ENCODE peak calls at places on chromosomes 6 and 20, in nine cellular contexts. One of them, this sample, is unnamed.

GRCh38 chr6:13617066-13617465 is 1.9 kb downstream of the NOL7 start:
- DNase-seq in pancreas: no peak
- DNase-seq in WERI-Rb-1: no peak
- DNase-seq in effector memory CD4-positive, alpha-beta T cell: no peak
- DNase-seq in cardiac muscle cell: no peak
- DNase-seq in mucosa of descending colon: no peak
- DNase-seq in kidney: no peak
- DNase-seq in mammary epithelial cell: no peak
- DNase-seq in upper lobe of right lung: no peak
- DNase-seq in this sample: no peak

GRCh38 chr20:9241721-9242427 is 173.0 kb downstream of the PLCB4 start:
- DNase-seq in cardiac muscle cell: no peak
- DNase-seq in upper lobe of right lung: no peak
- DNase-seq in pancreas: no peak
- DNase-seq in mucosa of descending colon: peak; percentile 51
- DNase-seq in mammary epithelial cell: no peak
- DNase-seq in kidney: no peak
- DNase-seq in WERI-Rb-1: no peak
- DNase-seq in effector memory CD4-positive, alpha-beta T cell: no peak
- DNase-seq in this sample: no peak

GRCh38 chr20:19660808-19661378 is 97.2 kb upstream of the RIN2 start:
- DNase-seq in mucosa of descending colon: no peak
- DNase-seq in kidney: no peak
- DNase-seq in mammary epithelial cell: no peak
- DNase-seq in upper lobe of right lung: no peak
- DNase-seq in pancreas: no peak
- DNase-seq in effector memory CD4-positive, alpha-beta T cell: no peak
- DNase-seq in cardiac muscle cell: no peak
- DNase-seq in WERI-Rb-1: no peak
- DNase-seq in this sample: no peak

GRCh38 chr6:25318589-25318988 is 39.4 kb downstream of the CARMIL1 start:
- DNase-seq in cardiac muscle cell: no peak
- DNase-seq in WERI-Rb-1: no peak
- DNase-seq in pancreas: no peak
- DNase-seq in upper lobe of right lung: no peak
- DNase-seq in effector memory CD4-positive, alpha-beta T cell: no peak
- DNase-seq in kidney: no peak
- DNase-seq in mammary epithelial cell: no peak
- DNase-seq in mucosa of descending colon: no peak
- DNase-seq in this sample: no peak

GRCh38 chr6:11233936-11234573 is 1.6 kb upstream of the NEDD9 start:
- DNase-seq in kidney: no peak
- DNase-seq in mammary epithelial cell: peak; percentile 44
- DNase-seq in upper lobe of right lung: no peak
- DNase-seq in mucosa of descending colon: no peak
- DNase-seq in WERI-Rb-1: no peak
- DNase-seq in pancreas: no peak
- DNase-seq in cardiac muscle cell: no peak
- DNase-seq in effector memory CD4-positive, alpha-beta T cell: no peak
- DNase-seq in this sample: no peak

GRCh38 chr6:131660195-131660594 is 23.1 kb downstream of the ENPP3 start:
- DNase-seq in mammary epithelial cell: peak; percentile 48
- DNase-seq in effector memory CD4-positive, alpha-beta T cell: no peak
- DNase-seq in kidney: no peak
- DNase-seq in cardiac muscle cell: peak; percentile 8
- DNase-seq in WERI-Rb-1: no peak
- DNase-seq in pancreas: no peak
- DNase-seq in upper lobe of right lung: no peak
- DNase-seq in mucosa of descending colon: no peak
- DNase-seq in this sample: no peak

GRCh38 chr6:167919349-167919748 is 78.1 kb upstream of the KIF25 start:
- DNase-seq in cardiac muscle cell: no peak
- DNase-seq in WERI-Rb-1: no peak
- DNase-seq in mucosa of descending colon: no peak
- DNase-seq in effector memory CD4-positive, alpha-beta T cell: no peak
- DNase-seq in upper lobe of right lung: no peak
- DNase-seq in pancreas: no peak
- DNase-seq in mammary epithelial cell: no peak
- DNase-seq in kidney: no peak
- DNase-seq in this sample: no peak

GRCh38 chr20:3854462-3854870 is 7.8 kb downstream of the MAVS start:
- DNase-seq in cardiac muscle cell: no peak
- DNase-seq in upper lobe of right lung: no peak
- DNase-seq in mucosa of descending colon: no peak
- DNase-seq in kidney: no peak
- DNase-seq in pancreas: no peak
- DNase-seq in effector memory CD4-positive, alpha-beta T cell: no peak
- DNase-seq in mammary epithelial cell: no peak
- DNase-seq in WERI-Rb-1: no peak
- DNase-seq in this sample: no peak

GRCh38 chr6:133983099-133983939 is 30.3 kb downstream of the TBPL1 start:
- DNase-seq in WERI-Rb-1: no peak
- DNase-seq in cardiac muscle cell: peak; percentile 90
- DNase-seq in effector memory CD4-positive, alpha-beta T cell: peak; percentile 22
- DNase-seq in kidney: peak; percentile 75
- DNase-seq in mammary epithelial cell: peak; percentile 45
- DNase-seq in upper lobe of right lung: peak; percentile 82
- DNase-seq in mucosa of descending colon: no peak
- DNase-seq in pancreas: no peak
- DNase-seq in this sample: no peak

GRCh38 chr6:158770948-158771347 is 48.2 kb downstream of the EZR start:
- DNase-seq in kidney: peak; percentile 61
- DNase-seq in mammary epithelial cell: no peak
- DNase-seq in cardiac muscle cell: no peak
- DNase-seq in effector memory CD4-positive, alpha-beta T cell: no peak
- DNase-seq in mucosa of descending colon: no peak
- DNase-seq in WERI-Rb-1: no peak
- DNase-seq in pancreas: no peak
- DNase-seq in upper lobe of right lung: no peak
- DNase-seq in this sample: no peak

GRCh38 chr6:113994934-113995342 is 24.0 kb upstream of the HDAC2 start:
- DNase-seq in cardiac muscle cell: peak; percentile 90
- DNase-seq in effector memory CD4-positive, alpha-beta T cell: no peak
- DNase-seq in upper lobe of right lung: no peak
- DNase-seq in pancreas: no peak
- DNase-seq in mammary epithelial cell: peak; percentile 86
- DNase-seq in kidney: no peak
- DNase-seq in mucosa of descending colon: peak; percentile 65
- DNase-seq in WERI-Rb-1: peak; percentile 83
- DNase-seq in this sample: no peak

GRCh38 chr6:37177083-37177949 is 7.4 kb downstream of the PIM1 start:
- DNase-seq in mammary epithelial cell: no peak
- DNase-seq in kidney: no peak
- DNase-seq in mucosa of descending colon: no peak
- DNase-seq in pancreas: no peak
- DNase-seq in WERI-Rb-1: no peak
- DNase-seq in cardiac muscle cell: peak; percentile 41
- DNase-seq in effector memory CD4-positive, alpha-beta T cell: no peak
- DNase-seq in upper lobe of right lung: no peak
- DNase-seq in this sample: no peak

GRCh38 chr6:87396595-87397392 is 11.0 kb upstream of the CFAP206 start:
- DNase-seq in pancreas: no peak
- DNase-seq in cardiac muscle cell: no peak
- DNase-seq in effector memory CD4-positive, alpha-beta T cell: no peak
- DNase-seq in mucosa of descending colon: no peak
- DNase-seq in kidney: no peak
- DNase-seq in upper lobe of right lung: no peak
- DNase-seq in mammary epithelial cell: no peak
- DNase-seq in WERI-Rb-1: peak; percentile 16
- DNase-seq in this sample: no peak

GRCh38 chr6:2102316-2102883 is 143.0 kb downstream of the GMDS start:
- DNase-seq in upper lobe of right lung: no peak
- DNase-seq in kidney: no peak
- DNase-seq in mammary epithelial cell: peak; percentile 10
- DNase-seq in pancreas: no peak
- DNase-seq in WERI-Rb-1: no peak
- DNase-seq in mucosa of descending colon: no peak
- DNase-seq in cardiac muscle cell: peak; percentile 77
- DNase-seq in effector memory CD4-positive, alpha-beta T cell: no peak
- DNase-seq in this sample: no peak

GRCh38 chr6:21033575-21034026 is 499.3 kb downstream of the CDKAL1 start:
- DNase-seq in WERI-Rb-1: no peak
- DNase-seq in mammary epithelial cell: peak; percentile 83
- DNase-seq in cardiac muscle cell: peak; percentile 93
- DNase-seq in mucosa of descending colon: no peak
- DNase-seq in effector memory CD4-positive, alpha-beta T cell: no peak
- DNase-seq in kidney: no peak
- DNase-seq in pancreas: no peak
- DNase-seq in upper lobe of right lung: no peak
- DNase-seq in this sample: peak; percentile 2

GRCh38 chr6:129748212-129748900 is 38.4 kb upstream of the ARHGAP18 start:
- DNase-seq in kidney: no peak
- DNase-seq in mammary epithelial cell: peak; percentile 70
- DNase-seq in pancreas: no peak
- DNase-seq in cardiac muscle cell: peak; percentile 65
- DNase-seq in mucosa of descending colon: peak; percentile 39
- DNase-seq in WERI-Rb-1: no peak
- DNase-seq in effector memory CD4-positive, alpha-beta T cell: no peak
- DNase-seq in upper lobe of right lung: no peak
- DNase-seq in this sample: no peak

GRCh38 chr6:109701774-109702173 is 10.7 kb downstream of the FIG4 start:
- DNase-seq in cardiac muscle cell: no peak
- DNase-seq in pancreas: no peak
- DNase-seq in effector memory CD4-positive, alpha-beta T cell: no peak
- DNase-seq in mucosa of descending colon: no peak
- DNase-seq in upper lobe of right lung: no peak
- DNase-seq in kidney: no peak
- DNase-seq in mammary epithelial cell: no peak
- DNase-seq in WERI-Rb-1: peak; percentile 51
- DNase-seq in this sample: no peak

DNA sequence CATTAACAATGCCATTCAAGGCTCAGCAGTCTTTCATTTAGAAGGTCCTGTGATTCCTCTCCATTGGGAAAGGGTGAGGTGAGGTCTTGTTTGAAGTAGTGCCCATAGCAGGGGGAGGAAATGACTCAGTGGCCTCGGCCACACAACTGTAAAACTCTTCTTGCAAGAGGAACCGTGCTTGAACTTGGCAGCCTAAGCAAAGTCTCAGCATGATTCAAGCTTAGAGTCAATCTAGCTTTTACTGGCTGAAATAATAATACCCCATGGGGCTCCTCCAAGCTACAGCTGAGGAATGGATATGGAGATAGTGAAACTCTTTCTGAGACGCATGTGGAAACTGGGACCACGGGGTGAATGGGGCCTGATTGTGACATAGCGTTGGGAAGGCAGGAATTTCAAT is 428.2 kb downstream of the BMP2 start:
- DNase-seq in mucosa of descending colon: no peak
- DNase-seq in mammary epithelial cell: peak; percentile 90
- DNase-seq in pancreas: no peak
- DNase-seq in cardiac muscle cell: peak; percentile 82
- DNase-seq in WERI-Rb-1: no peak
- DNase-seq in kidney: no peak
- DNase-seq in effector memory CD4-positive, alpha-beta T cell: no peak
- DNase-seq in upper lobe of right lung: no peak
- DNase-seq in this sample: no peak
- H3K9me3 ChIP-seq in mucosa of descending colon: no peaks in the 10 kb centered on the region
- H3K9me3 ChIP-seq in mammary epithelial cell: no peaks in the 10 kb centered on the region
- H3K9me3 ChIP-seq in pancreas: no peaks in the 10 kb centered on the region
- H3K9me3 ChIP-seq in cardiac muscle cell: peaks cover 3% of the 10 kb centered on the region
- H3K9me3 ChIP-seq in WERI-Rb-1: no peaks in the 10 kb centered on the region
- H3K9me3 ChIP-seq in kidney: no peaks in the 10 kb centered on the region
- H3K9me3 ChIP-seq in effector memory CD4-positive, alpha-beta T cell: no peaks in the 10 kb centered on the region
- H3K9me3 ChIP-seq in upper lobe of right lung: no peaks in the 10 kb centered on the region
- H3K9me3 ChIP-seq in this sample: no peaks in the 10 kb centered on the region

DNA sequence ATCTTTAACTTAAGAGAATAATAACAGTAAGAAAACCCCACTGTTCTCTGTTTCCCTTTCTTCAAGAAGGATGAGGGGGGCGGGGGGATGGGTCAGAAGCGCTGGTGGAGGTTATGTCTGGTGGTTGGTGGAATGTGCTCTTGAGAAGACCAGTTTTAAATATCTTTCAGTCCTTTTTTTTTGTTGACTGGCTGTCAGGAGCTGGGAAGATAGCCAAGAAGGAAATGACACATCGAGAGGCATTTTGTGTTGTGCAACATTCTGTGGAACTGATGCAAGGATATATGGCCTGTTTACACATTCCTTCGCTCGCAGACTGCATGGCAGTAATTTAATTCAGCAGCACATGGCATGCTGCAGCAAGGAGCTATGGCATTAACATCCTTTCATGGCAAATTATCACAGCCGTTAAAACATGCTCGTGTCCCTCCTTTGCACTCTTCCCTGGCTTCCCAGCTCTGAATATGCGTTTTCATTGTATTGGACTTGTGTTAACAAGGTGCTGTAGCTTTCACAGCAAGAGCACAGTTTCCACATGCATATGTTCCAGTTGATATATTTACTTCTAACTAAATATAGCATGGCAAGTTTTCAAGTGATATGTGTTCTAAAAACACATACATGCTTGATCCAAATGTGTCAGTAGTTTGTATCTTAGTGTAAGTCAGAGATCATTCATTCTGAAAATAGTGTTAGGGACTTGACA is 68.2 kb upstream of the SUPT3H start:
- DNase-seq in kidney: peak; percentile 86
- DNase-seq in mammary epithelial cell: peak; percentile 95
- DNase-seq in upper lobe of right lung: peak; percentile 73
- DNase-seq in pancreas: peak; percentile 17
- DNase-seq in cardiac muscle cell: peak; percentile 99
- DNase-seq in WERI-Rb-1: no peak
- DNase-seq in mucosa of descending colon: peak; percentile 81
- DNase-seq in effector memory CD4-positive, alpha-beta T cell: peak; percentile 25
- DNase-seq in this sample: peak; percentile 19
- H3K4me3 ChIP-seq in kidney: no peak overlapping the region
- H3K4me3 ChIP-seq in mammary epithelial cell: no peak overlapping the region
- H3K4me3 ChIP-seq in upper lobe of right lung: no peak overlapping the region
- H3K4me3 ChIP-seq in pancreas: no peak overlapping the region
- H3K4me3 ChIP-seq in cardiac muscle cell: no peak overlapping the region
- H3K4me3 ChIP-seq in WERI-Rb-1: no peak overlapping the region
- H3K4me3 ChIP-seq in mucosa of descending colon: no peak overlapping the region
- H3K4me3 ChIP-seq in effector memory CD4-positive, alpha-beta T cell: no peak overlapping the region
- H3K4me3 ChIP-seq in this sample: peak overlapping the region; percentile 10

GRCh38 chr6:27448456-27448855 is 24.4 kb downstream of the ZNF184 start:
- DNase-seq in upper lobe of right lung: no peak
- DNase-seq in pancreas: no peak
- DNase-seq in mammary epithelial cell: no peak
- DNase-seq in WERI-Rb-1: no peak
- DNase-seq in cardiac muscle cell: no peak
- DNase-seq in effector memory CD4-positive, alpha-beta T cell: no peak
- DNase-seq in kidney: no peak
- DNase-seq in mucosa of descending colon: no peak
- DNase-seq in this sample: no peak
- H3K9me3 ChIP-seq in upper lobe of right lung: peaks cover 92% of the 10 kb centered on the region
- H3K9me3 ChIP-seq in pancreas: peaks cover 18% of the 10 kb centered on the region
- H3K9me3 ChIP-seq in mammary epithelial cell: peaks cover 57% of the 10 kb centered on the region
- H3K9me3 ChIP-seq in WERI-Rb-1: peaks cover 36% of the 10 kb centered on the region
- H3K9me3 ChIP-seq in cardiac muscle cell: peaks cover 11% of the 10 kb centered on the region
- H3K9me3 ChIP-seq in effector memory CD4-positive, alpha-beta T cell: peaks cover 46% of the 10 kb centered on the region
- H3K9me3 ChIP-seq in kidney: peaks cover 64% of the 10 kb centered on the region
- H3K9me3 ChIP-seq in mucosa of descending colon: peaks cover 78% of the 10 kb centered on the region
- H3K9me3 ChIP-seq in this sample: peaks cover 86% of the 10 kb centered on the region

DNA sequence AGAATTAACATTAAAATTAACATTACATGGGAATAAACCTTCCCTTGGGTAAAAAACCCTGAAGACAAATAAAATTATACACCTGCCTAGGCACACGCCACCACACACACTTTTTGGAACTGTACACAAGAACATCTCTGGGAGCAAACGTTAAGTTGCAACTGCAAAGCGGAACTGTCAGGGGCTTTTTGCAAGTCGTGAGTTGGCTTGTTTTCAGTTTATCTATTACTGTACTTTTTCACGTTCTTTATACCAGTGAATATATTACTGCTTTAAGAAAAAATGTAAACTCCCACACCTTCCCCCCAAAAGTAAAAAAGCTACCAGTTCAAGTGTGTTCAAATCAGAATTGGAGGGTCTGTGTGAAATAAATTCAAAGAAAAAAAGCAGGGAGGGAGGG is 65.5 kb upstream of the NFATC2 start:
- DNase-seq in WERI-Rb-1: no peak
- DNase-seq in mucosa of descending colon: no peak
- DNase-seq in kidney: no peak
- DNase-seq in pancreas: no peak
- DNase-seq in cardiac muscle cell: no peak
- DNase-seq in effector memory CD4-positive, alpha-beta T cell: no peak
- DNase-seq in mammary epithelial cell: no peak
- DNase-seq in upper lobe of right lung: no peak
- DNase-seq in this sample: no peak
- H3K4me3 ChIP-seq in WERI-Rb-1: no peak overlapping the region
- H3K4me3 ChIP-seq in mucosa of descending colon: no peak overlapping the region
- H3K4me3 ChIP-seq in kidney: no peak overlapping the region
- H3K4me3 ChIP-seq in pancreas: no peak overlapping the region
- H3K4me3 ChIP-seq in cardiac muscle cell: no peak overlapping the region
- H3K4me3 ChIP-seq in effector memory CD4-positive, alpha-beta T cell: no peak overlapping the region
- H3K4me3 ChIP-seq in mammary epithelial cell: no peak overlapping the region
- H3K4me3 ChIP-seq in upper lobe of right lung: no peak overlapping the region
- H3K4me3 ChIP-seq in this sample: no peak overlapping the region

This sample was measured in thoracic aorta.